ENCODE peak calls at places on chromosomes 1 and 21, in eight cellular contexts. One of them, this sample, is unnamed.
A peak's percentile ranks its signal among the peaks of the same experiment; 100 is the strongest.

GRCh38 chr1:92817986-92818764 is 13.7 kb upstream of the RPL5 start:
- DNase-seq in HFFc6: peak; percentile 50
- DNase-seq in Calu3: peak; percentile 30
- DNase-seq in GM06990: no peak
- DNase-seq in GM10248: peak; percentile 46
- DNase-seq in glutamatergic neuron: no peak
- DNase-seq in fibroblast of pulmonary artery: peak; percentile 61
- DNase-seq in uterus: no peak
- DNase-seq in this sample: peak; percentile 54

GRCh38 chr1:24267003-24267402 is 52.2 kb upstream of the GRHL3 start:
- DNase-seq in HFFc6: no peak
- DNase-seq in fibroblast of pulmonary artery: no peak
- DNase-seq in GM10248: no peak
- DNase-seq in uterus: no peak
- DNase-seq in glutamatergic neuron: no peak
- DNase-seq in GM06990: no peak
- DNase-seq in Calu3: no peak
- DNase-seq in this sample: no peak

GRCh38 chr21:17270234-17270633 is 242.6 kb upstream of the CXADR start:
- DNase-seq in GM10248: no peak
- DNase-seq in uterus: peak; percentile 82
- DNase-seq in fibroblast of pulmonary artery: peak; percentile 73
- DNase-seq in GM06990: no peak
- DNase-seq in HFFc6: peak; percentile 32
- DNase-seq in Calu3: no peak
- DNase-seq in glutamatergic neuron: no peak
- DNase-seq in this sample: no peak

GRCh38 chr21:33848252-33848953 is 67.2 kb downstream of the ATP5PO start:
- DNase-seq in GM10248: no peak
- DNase-seq in uterus: no peak
- DNase-seq in GM06990: no peak
- DNase-seq in fibroblast of pulmonary artery: no peak
- DNase-seq in HFFc6: no peak
- DNase-seq in Calu3: peak; percentile 12
- DNase-seq in glutamatergic neuron: no peak
- DNase-seq in this sample: no peak

GRCh38 chr1:239909894-239910293 is 181.8 kb upstream of the FMN2 start:
- DNase-seq in Calu3: no peak
- DNase-seq in glutamatergic neuron: no peak
- DNase-seq in HFFc6: peak; percentile 79
- DNase-seq in GM06990: no peak
- DNase-seq in uterus: no peak
- DNase-seq in fibroblast of pulmonary artery: peak; percentile 4
- DNase-seq in GM10248: no peak
- DNase-seq in this sample: no peak

GRCh38 chr1:173429517-173430477 is 47.3 kb upstream of the PRDX6 start:
- DNase-seq in HFFc6: peak; percentile 87
- DNase-seq in Calu3: peak; percentile 76
- DNase-seq in GM10248: no peak
- DNase-seq in glutamatergic neuron: peak; percentile 69
- DNase-seq in uterus: peak; percentile 89
- DNase-seq in GM06990: no peak
- DNase-seq in fibroblast of pulmonary artery: peak; percentile 96
- DNase-seq in this sample: peak; percentile 49

GRCh38 chr1:200367841-200368534 is 41.8 kb downstream of the ZNF281 start:
- DNase-seq in fibroblast of pulmonary artery: peak; percentile 80
- DNase-seq in Calu3: no peak
- DNase-seq in glutamatergic neuron: no peak
- DNase-seq in GM06990: no peak
- DNase-seq in HFFc6: peak; percentile 81
- DNase-seq in uterus: no peak
- DNase-seq in GM10248: no peak
- DNase-seq in this sample: no peak

GRCh38 chr1:156499703-156500577 is 635 bp downstream of the MEF2D start:
- DNase-seq in GM06990: peak; percentile 59
- DNase-seq in Calu3: peak; percentile 46
- DNase-seq in HFFc6: no peak
- DNase-seq in uterus: peak; percentile 74
- DNase-seq in glutamatergic neuron: peak; percentile 68
- DNase-seq in fibroblast of pulmonary artery: no peak
- DNase-seq in GM10248: no peak
- DNase-seq in this sample: no peak

GRCh38 chr1:165683848-165684485 is 14.4 kb downstream of the ALDH9A1 start:
- DNase-seq in glutamatergic neuron: no peak
- DNase-seq in Calu3: no peak
- DNase-seq in GM10248: no peak
- DNase-seq in uterus: no peak
- DNase-seq in fibroblast of pulmonary artery: no peak
- DNase-seq in HFFc6: no peak
- DNase-seq in GM06990: no peak
- DNase-seq in this sample: no peak

GRCh38 chr1:210302501-210302900 is 26.2 kb upstream of the HHAT start:
- DNase-seq in fibroblast of pulmonary artery: no peak
- DNase-seq in Calu3: no peak
- DNase-seq in HFFc6: no peak
- DNase-seq in GM10248: no peak
- DNase-seq in uterus: no peak
- DNase-seq in GM06990: no peak
- DNase-seq in glutamatergic neuron: no peak
- DNase-seq in this sample: no peak

GRCh38 chr1:115433483-115433882 is 95.4 kb upstream of the NGF start:
- DNase-seq in HFFc6: no peak
- DNase-seq in Calu3: no peak
- DNase-seq in fibroblast of pulmonary artery: no peak
- DNase-seq in GM10248: no peak
- DNase-seq in GM06990: no peak
- DNase-seq in glutamatergic neuron: no peak
- DNase-seq in uterus: no peak
- DNase-seq in this sample: no peak

GRCh38 chr1:183248989-183249691 is 63.1 kb downstream of the LAMC2 start:
- DNase-seq in GM06990: no peak
- DNase-seq in fibroblast of pulmonary artery: no peak
- DNase-seq in HFFc6: no peak
- DNase-seq in glutamatergic neuron: no peak
- DNase-seq in uterus: no peak
- DNase-seq in Calu3: no peak
- DNase-seq in GM10248: no peak
- DNase-seq in this sample: no peak

GRCh38 chr1:17122449-17123194 is 3.4 kb upstream of the PADI2 start:
- DNase-seq in GM10248: no peak
- DNase-seq in uterus: no peak
- DNase-seq in HFFc6: no peak
- DNase-seq in fibroblast of pulmonary artery: peak; percentile 53
- DNase-seq in glutamatergic neuron: no peak
- DNase-seq in GM06990: no peak
- DNase-seq in Calu3: no peak
- DNase-seq in this sample: no peak

GRCh38 chr1:15523922-15524282 is at the start of gene CASP9:
- DNase-seq in fibroblast of pulmonary artery: peak; percentile 49
- DNase-seq in glutamatergic neuron: no peak
- DNase-seq in GM10248: no peak
- DNase-seq in Calu3: no peak
- DNase-seq in uterus: no peak
- DNase-seq in HFFc6: no peak
- DNase-seq in GM06990: no peak
- DNase-seq in this sample: no peak

GRCh38 chr21:35475768-35476167 is 426.7 kb upstream of the RUNX1 start:
- DNase-seq in fibroblast of pulmonary artery: peak; percentile 84
- DNase-seq in Calu3: no peak
- DNase-seq in uterus: no peak
- DNase-seq in HFFc6: no peak
- DNase-seq in GM06990: no peak
- DNase-seq in glutamatergic neuron: no peak
- DNase-seq in GM10248: no peak
- DNase-seq in this sample: no peak

GRCh38 chr1:72202761-72203160 is 79.6 kb downstream of the NEGR1 start:
- DNase-seq in uterus: no peak
- DNase-seq in GM10248: no peak
- DNase-seq in glutamatergic neuron: no peak
- DNase-seq in HFFc6: peak; percentile 34
- DNase-seq in fibroblast of pulmonary artery: no peak
- DNase-seq in GM06990: no peak
- DNase-seq in Calu3: no peak
- DNase-seq in this sample: no peak

GRCh38 chr1:63010898-63011660 is 227.1 kb downstream of the ATG4C start:
- DNase-seq in GM10248: no peak
- DNase-seq in HFFc6: no peak
- DNase-seq in Calu3: no peak
- DNase-seq in GM06990: no peak
- DNase-seq in uterus: no peak
- DNase-seq in fibroblast of pulmonary artery: no peak
- DNase-seq in glutamatergic neuron: no peak
- DNase-seq in this sample: no peak

DNA sequence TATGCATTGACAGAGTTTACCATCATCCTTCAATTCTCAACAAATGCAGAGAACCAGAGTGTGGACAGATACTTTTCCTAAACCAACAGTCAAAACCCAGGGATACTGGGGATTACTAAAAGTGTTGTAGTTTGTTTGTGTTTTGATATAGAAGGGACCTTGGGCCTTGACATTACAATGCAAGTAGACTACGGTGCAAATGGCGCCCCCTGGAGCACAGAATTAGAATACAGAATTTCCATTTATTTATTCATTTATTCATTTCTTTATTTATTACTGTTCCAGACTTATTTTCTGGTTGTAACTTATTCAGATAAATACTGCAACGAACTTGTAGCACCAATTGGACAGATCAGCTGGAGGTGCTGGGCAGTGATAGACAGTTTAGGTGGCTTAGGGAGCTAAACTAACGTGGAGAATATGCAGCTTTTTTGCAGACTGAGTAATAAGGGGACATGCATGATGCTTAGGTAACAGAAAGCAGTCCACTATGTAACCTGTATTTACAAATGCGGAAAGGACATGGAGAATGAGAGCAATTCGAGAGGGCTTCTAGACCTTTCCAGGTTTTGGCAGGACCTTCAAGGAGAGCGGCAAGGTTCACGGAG is 42.6 kb downstream of the KIRREL1 start:
- DNase-seq in uterus: peak; percentile 74
- DNase-seq in Calu3: peak; percentile 60
- DNase-seq in glutamatergic neuron: peak; percentile 38
- DNase-seq in HFFc6: peak; percentile 39
- DNase-seq in GM06990: no peak
- DNase-seq in fibroblast of pulmonary artery: peak; percentile 81
- DNase-seq in GM10248: no peak
- DNase-seq in this sample: no peak
- TF ChIP-seq CTCF in uterus: peak; percentile 75
- TF ChIP-seq CTCF in Calu3: peak; percentile 77
- TF ChIP-seq CTCF in glutamatergic neuron: peak; percentile 89
- TF ChIP-seq CTCF in HFFc6: peak; percentile 97
- TF ChIP-seq CTCF in GM06990: peak; percentile 58
- TF ChIP-seq CTCF in fibroblast of pulmonary artery: peak; percentile 72
- TF ChIP-seq CTCF in GM10248: peak; percentile 54
- TF ChIP-seq CTCF in this sample: peak; percentile 35

GRCh38 chr1:39352881-39353280 is 138.6 kb upstream of the BMP8A start:
- DNase-seq in uterus: no peak
- DNase-seq in glutamatergic neuron: no peak
- DNase-seq in fibroblast of pulmonary artery: no peak
- DNase-seq in Calu3: no peak
- DNase-seq in GM06990: no peak
- DNase-seq in HFFc6: peak; percentile 5
- DNase-seq in GM10248: no peak
- DNase-seq in this sample: no peak

GRCh38 chr1:39358491-39358890 is 132.9 kb upstream of the BMP8A start:
- DNase-seq in GM10248: no peak
- DNase-seq in glutamatergic neuron: no peak
- DNase-seq in fibroblast of pulmonary artery: no peak
- DNase-seq in uterus: no peak
- DNase-seq in Calu3: no peak
- DNase-seq in HFFc6: no peak
- DNase-seq in GM06990: no peak
- DNase-seq in this sample: no peak

GRCh38 chr1:39359028-39359570 is 132.3 kb upstream of the BMP8A start:
- DNase-seq in GM10248: no peak
- DNase-seq in fibroblast of pulmonary artery: peak; percentile 51
- DNase-seq in HFFc6: no peak
- DNase-seq in uterus: peak; percentile 48
- DNase-seq in Calu3: no peak
- DNase-seq in GM06990: no peak
- DNase-seq in glutamatergic neuron: no peak
- DNase-seq in this sample: no peak

DNA sequence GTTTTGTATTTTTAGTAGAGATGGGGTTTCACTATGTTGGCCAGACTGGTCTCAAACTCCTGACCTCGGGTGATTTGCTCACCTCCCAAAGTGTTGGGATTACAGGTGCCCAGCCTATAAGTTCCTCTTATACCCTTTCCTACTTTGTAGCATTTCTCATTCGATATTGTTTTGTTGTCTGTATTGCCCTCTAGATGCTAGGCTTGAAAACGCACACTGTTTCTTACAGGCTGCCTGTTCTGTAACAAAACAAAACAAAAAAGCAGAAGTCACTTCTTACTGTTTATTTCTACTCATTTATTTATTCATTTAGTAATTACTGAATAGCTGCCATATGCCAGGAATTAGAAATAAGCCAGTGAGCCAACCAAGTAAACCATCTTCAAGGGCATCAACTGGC is 136.9 kb upstream of the BMP8A start:
- DNase-seq in HFFc6: no peak
- DNase-seq in GM10248: no peak
- DNase-seq in Calu3: no peak
- DNase-seq in fibroblast of pulmonary artery: no peak
- DNase-seq in uterus: no peak
- DNase-seq in GM06990: no peak
- DNase-seq in glutamatergic neuron: no peak
- DNase-seq in this sample: no peak
- TF ChIP-seq CTCF in HFFc6: no peak
- TF ChIP-seq CTCF in GM10248: no peak
- TF ChIP-seq CTCF in Calu3: no peak
- TF ChIP-seq CTCF in fibroblast of pulmonary artery: no peak
- TF ChIP-seq CTCF in uterus: no peak
- TF ChIP-seq CTCF in GM06990: no peak
- TF ChIP-seq CTCF in glutamatergic neuron: no peak
- TF ChIP-seq CTCF in this sample: no peak

GRCh38 chr1:64150266-64150665 is 53.2 kb upstream of the UBE2U start:
- DNase-seq in Calu3: no peak
- DNase-seq in glutamatergic neuron: no peak
- DNase-seq in HFFc6: no peak
- DNase-seq in fibroblast of pulmonary artery: no peak
- DNase-seq in uterus: no peak
- DNase-seq in GM06990: no peak
- DNase-seq in GM10248: no peak
- DNase-seq in this sample: no peak

GRCh38 chr1:64150729-64151128 is 52.7 kb upstream of the UBE2U start:
- DNase-seq in fibroblast of pulmonary artery: no peak
- DNase-seq in glutamatergic neuron: no peak
- DNase-seq in Calu3: no peak
- DNase-seq in GM10248: no peak
- DNase-seq in uterus: no peak
- DNase-seq in GM06990: no peak
- DNase-seq in HFFc6: no peak
- DNase-seq in this sample: no peak

GRCh38 chr1:64155285-64155684 is 48.1 kb upstream of the UBE2U start:
- DNase-seq in HFFc6: no peak
- DNase-seq in GM06990: no peak
- DNase-seq in fibroblast of pulmonary artery: no peak
- DNase-seq in glutamatergic neuron: no peak
- DNase-seq in uterus: no peak
- DNase-seq in Calu3: no peak
- DNase-seq in GM10248: no peak
- DNase-seq in this sample: no peak
- TF ChIP-seq CTCF in HFFc6: no peak
- TF ChIP-seq CTCF in GM06990: no peak
- TF ChIP-seq CTCF in fibroblast of pulmonary artery: no peak
- TF ChIP-seq CTCF in glutamatergic neuron: no peak
- TF ChIP-seq CTCF in uterus: no peak
- TF ChIP-seq CTCF in Calu3: no peak
- TF ChIP-seq CTCF in GM10248: no peak
- TF ChIP-seq CTCF in this sample: no peak

GRCh38 chr1:204480515-204480914 is 14.1 kb downstream of the PIK3C2B start:
- DNase-seq in uterus: no peak
- DNase-seq in fibroblast of pulmonary artery: no peak
- DNase-seq in GM06990: peak; percentile 80
- DNase-seq in GM10248: peak; percentile 72
- DNase-seq in HFFc6: no peak
- DNase-seq in glutamatergic neuron: no peak
- DNase-seq in Calu3: no peak
- DNase-seq in this sample: peak; percentile 56
- TF ChIP-seq CTCF in uterus: no peak
- TF ChIP-seq CTCF in fibroblast of pulmonary artery: no peak
- TF ChIP-seq CTCF in GM06990: peak; percentile 29
- TF ChIP-seq CTCF in GM10248: no peak
- TF ChIP-seq CTCF in HFFc6: no peak
- TF ChIP-seq CTCF in glutamatergic neuron: no peak
- TF ChIP-seq CTCF in Calu3: no peak
- TF ChIP-seq CTCF in this sample: no peak

This sample was measured in GM20000.